ENCODE peak calls at places on chromosomes 1 and 21, in five cellular contexts. D, R, G, U and K are unnamed samples.

GRCh38 chr1:181737056-181737455 is 253.7 kb downstream of the CACNA1E start:
- DNase-seq in D (no peak), R (no peak), G (no peak), U (no peak), K (no peak)

GRCh38 chr1:100523038-100523649 is 14.8 kb upstream of the GPR88 start:
- DNase-seq in D (no peak), R (no peak), G (no peak), U (no peak), K (no peak)

GRCh38 chr1:205440476-205441317 is 15.1 kb downstream of the BLACAT1 start:
- DNase-seq in D (no peak), R (peak), G (peak), U (peak), K (no peak)

GRCh38 chr1:188006354-188006753 is 1177.6 kb downstream of the PLA2G4A start:
- DNase-seq in D (no peak), R (no peak), G (no peak), U (no peak), K (no peak)

GRCh38 chr1:211610779-211611556 is 32.0 kb upstream of the SLC30A1 start:
- DNase-seq in D (peak), R (no peak), G (no peak), U (no peak), K (no peak)

GRCh38 chr1:26630634-26631033 is 65.2 kb upstream of the ARID1A start:
- DNase-seq in D (no peak), R (no peak), G (no peak), U (no peak), K (no peak)

GRCh38 chr21:45542242-45542666 is at the start of gene SLC19A1:
- DNase-seq in D (peak), R (no peak), G (peak), U (peak), K (peak)

GRCh38 chr1:43913051-43913501 is 20.5 kb upstream of the ARTN start:
- DNase-seq in D (no peak), R (no peak), G (no peak), U (no peak), K (no peak)

GRCh38 chr1:33132549-33132948 is 49.3 kb downstream of the TRIM62 start:
- DNase-seq in D (no peak), R (no peak), G (no peak), U (no peak), K (no peak)

GRCh38 chr1:63777286-63777685 is 3.5 kb downstream of the ROR1 start:
- DNase-seq in D (no peak), R (no peak), G (no peak), U (no peak), K (no peak)
- TF ChIP-seq CTCF in D (no peak), R (peak), G (no peak), U (no peak), K (no peak)

GRCh38 chr1:184244962-184245361 is 141.9 kb upstream of the C1orf21 start:
- DNase-seq in D (no peak), R (no peak), G (no peak), U (no peak), K (no peak)

GRCh38 chr1:184241446-184241845 is 145.4 kb upstream of the C1orf21 start:
- DNase-seq in D (no peak), R (no peak), G (no peak), U (no peak), K (no peak)

GRCh38 chr1:184237588-184237987 is 149.2 kb upstream of the C1orf21 start:
- DNase-seq in D (no peak), R (no peak), G (no peak), U (no peak), K (no peak)

DNA sequence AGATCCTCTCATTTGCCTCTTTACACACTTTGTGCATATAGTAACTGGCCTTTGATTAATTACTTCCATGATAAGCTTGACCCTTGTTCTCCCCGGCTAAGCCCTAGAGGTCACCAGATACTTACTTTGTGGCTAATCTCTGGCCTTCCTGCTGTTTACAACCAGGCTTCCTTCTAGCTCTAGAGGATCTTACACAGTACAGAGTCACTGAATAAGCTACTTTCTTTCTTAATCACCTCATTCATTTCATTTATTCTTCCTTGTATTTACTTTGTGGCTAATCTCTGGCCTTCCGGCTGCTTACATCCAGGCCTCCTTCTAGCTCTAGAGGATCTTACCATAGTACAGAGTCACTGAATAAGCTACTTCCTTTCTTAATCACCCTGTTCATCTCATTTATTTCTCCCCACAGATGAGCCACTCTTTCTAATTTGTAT is 144.3 kb upstream of the C1orf21 start:
- DNase-seq in D (no peak), R (no peak), G (peak), U (no peak), K (no peak)
- TF ChIP-seq CTCF in D (peak), R (no peak), G (no peak), U (no peak), K (no peak)

GRCh38 chr21:17929514-17929913 is 110.4 kb upstream of the C21orf91 start:
- DNase-seq in D (no peak), R (no peak), G (no peak), U (no peak), K (no peak)

GRCh38 chr21:17930102-17930501 is 110.9 kb upstream of the C21orf91 start:
- DNase-seq in D (no peak), R (no peak), G (no peak), U (no peak), K (no peak)

GRCh38 chr21:17925900-17926299 is 106.7 kb upstream of the C21orf91 start:
- DNase-seq in D (no peak), R (no peak), G (no peak), U (no peak), K (no peak)

GRCh38 chr21:17925000-17925610 is 105.9 kb upstream of the C21orf91 start:
- DNase-seq in D (peak), R (no peak), G (peak), U (peak), K (no peak)

DNA sequence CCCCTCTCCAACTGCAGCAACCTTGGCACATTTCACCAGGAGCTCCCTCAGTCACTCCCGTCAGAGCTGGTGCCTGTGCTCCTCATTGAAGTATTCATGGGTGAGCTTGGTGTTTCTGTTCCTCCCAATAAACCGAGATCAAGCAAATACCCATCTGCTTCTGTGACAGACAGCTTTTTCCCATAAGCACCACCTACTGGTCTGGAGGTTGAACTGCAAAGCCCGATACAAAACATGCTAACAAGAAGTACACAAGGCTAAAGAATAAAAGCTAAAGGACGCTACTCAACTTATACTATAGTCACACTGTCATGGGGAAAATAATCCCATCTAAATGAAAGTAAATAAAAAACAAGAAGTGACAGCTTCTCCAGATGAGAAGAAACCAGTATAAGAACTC is 111.9 kb upstream of the C21orf91 start:
- DNase-seq in D (no peak), R (no peak), G (no peak), U (no peak), K (no peak)
- TF ChIP-seq CTCF in D (no peak), R (peak), G (no peak), U (peak), K (peak)

GRCh38 chr1:57195436-57195941 is 228.4 kb downstream of the DAB1 start:
- DNase-seq in D (no peak), R (no peak), G (no peak), U (no peak), K (no peak)
- TF ChIP-seq CTCF in D (no peak), R (no peak), G (no peak), U (no peak), K (no peak)

GRCh38 chr1:10630661-10631120 is 155.9 kb downstream of the PEX14 start:
- DNase-seq in D (peak), R (no peak), G (no peak), U (no peak), K (peak)

GRCh38 chr1:10629816-10630571 is 155.2 kb downstream of the PEX14 start:
- DNase-seq in D (peak), R (no peak), G (no peak), U (no peak), K (no peak)

GRCh38 chr1:10626781-10627410 is 152.1 kb downstream of the PEX14 start:
- DNase-seq in D (peak), R (no peak), G (no peak), U (no peak), K (no peak)

GRCh38 chr1:10629091-10629815 is 154.5 kb downstream of the PEX14 start:
- DNase-seq in D (peak), R (no peak), G (no peak), U (no peak), K (peak)

DNA sequence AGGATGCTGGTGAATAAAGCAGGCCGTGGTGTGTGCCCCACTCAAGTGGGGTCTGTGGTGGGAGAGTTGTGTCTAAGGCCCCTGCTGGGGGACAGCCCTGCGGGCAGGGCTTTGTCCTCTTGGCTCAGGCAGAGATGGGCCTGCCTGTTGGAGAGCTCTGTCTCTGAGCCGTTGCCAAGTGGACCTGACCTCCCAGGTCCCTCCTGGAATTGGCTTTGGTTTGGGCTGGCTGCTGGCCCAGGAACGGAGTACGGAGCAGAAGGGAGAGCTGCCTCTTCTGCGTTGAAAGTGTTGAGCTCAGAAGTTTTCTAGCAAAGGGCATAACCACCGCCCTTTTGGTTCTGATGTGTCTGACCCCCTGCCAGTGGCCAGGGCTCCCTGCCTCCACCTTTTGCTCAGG is 153.9 kb downstream of the PEX14 start:
- DNase-seq in D (peak), R (no peak), G (peak), U (no peak), K (no peak)
- TF ChIP-seq CTCF in D (no peak), R (no peak), G (no peak), U (no peak), K (no peak)

GRCh38 chr1:101652476-101652875 is 344.2 kb downstream of the OLFM3 start:
- DNase-seq in D (no peak), R (no peak), G (no peak), U (no peak), K (no peak)

DNA sequence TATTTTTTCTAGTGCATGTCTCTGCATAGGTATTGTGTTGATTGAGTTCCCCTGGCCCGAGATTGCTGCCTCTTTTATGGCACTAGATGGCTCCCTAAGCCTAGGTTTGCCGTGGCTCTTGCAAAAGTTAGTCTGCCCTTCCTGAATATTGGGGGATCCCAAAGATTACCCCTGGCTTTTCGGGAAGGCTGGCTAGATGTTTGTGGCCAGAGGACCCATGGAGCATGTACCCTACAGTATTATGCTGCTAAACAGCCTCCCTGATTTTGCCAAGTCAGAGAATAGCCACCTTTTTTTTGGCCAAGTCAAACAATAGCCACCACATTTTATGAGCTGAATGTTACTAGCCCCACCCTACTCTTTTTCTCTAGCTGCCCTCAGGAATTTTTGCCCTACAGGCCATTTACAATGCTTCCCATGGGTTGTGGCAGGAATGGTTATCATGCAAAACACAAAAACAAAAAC is 343.2 kb downstream of the OLFM3 start:
- DNase-seq in D (no peak), R (no peak), G (peak), U (no peak), K (no peak)
- TF ChIP-seq CTCF in D (no peak), R (peak), G (no peak), U (no peak), K (no peak)

GRCh38 chr21:39153373-39153772 is 29.9 kb downstream of the PSMG1 start:
- DNase-seq in D (no peak), R (no peak), G (no peak), U (no peak), K (no peak)
- TF ChIP-seq CTCF in D (peak), R (peak), G (no peak), U (no peak), K (peak)

GRCh38 chr21:31414601-31415000 is 70.5 kb upstream of the TIAM1 start:
- DNase-seq in D (no peak), R (no peak), G (no peak), U (no peak), K (no peak)

GRCh38 chr21:31410763-31411278 is 66.8 kb upstream of the TIAM1 start:
- DNase-seq in D (no peak), R (no peak), G (no peak), U (peak), K (no peak)

GRCh38 chr21:31416465-31416864 is 72.4 kb upstream of the TIAM1 start:
- DNase-seq in D (no peak), R (no peak), G (no peak), U (no peak), K (no peak)

GRCh38 chr21:31409849-31410762 is 66.0 kb upstream of the TIAM1 start:
- DNase-seq in D (peak), R (no peak), G (peak), U (no peak), K (no peak)

DNA sequence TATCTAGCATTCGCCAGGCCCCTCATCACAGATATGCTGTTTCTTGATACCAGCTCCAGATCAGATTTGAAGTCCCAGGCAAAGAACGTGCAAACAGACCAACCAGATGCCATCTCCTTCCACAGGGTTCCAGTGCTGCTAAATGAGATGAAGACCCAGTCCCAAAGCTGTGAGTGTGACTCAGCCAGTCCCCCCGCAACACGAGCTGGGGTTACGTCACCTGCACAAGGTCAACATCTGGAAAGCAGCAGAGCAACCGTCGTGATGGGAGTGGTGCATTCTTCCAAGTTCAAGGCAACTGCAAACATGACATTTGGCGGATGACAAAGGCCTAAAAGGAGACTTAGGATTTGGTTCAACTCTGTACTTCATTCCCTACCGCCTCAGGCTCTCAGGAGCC is 69.6 kb upstream of the TIAM1 start:
- DNase-seq in D (no peak), R (no peak), G (no peak), U (no peak), K (no peak)
- TF ChIP-seq CTCF in D (no peak), R (no peak), G (no peak), U (no peak), K (no peak)

GRCh38 chr1:60596791-60597748 is 485.3 kb upstream of the NFIA start:
- DNase-seq in D (no peak), R (no peak), G (peak), U (no peak), K (no peak)
- TF ChIP-seq CTCF in D (no peak), R (no peak), G (no peak), U (no peak), K (no peak)